ENCODE peak calls at places on chromosomes 7 and 10, in four cellular contexts. J is tibial nerve; D is mesenchymal stem cell; Z is CD8-positive, alpha-beta T cell. N is an unnamed sample.

GRCh38 chr10:96889415-96890171 is 57.5 kb downstream of the LCOR start:
- DNase-seq in J (no peak), Z (no peak), D (no peak), N (no peak)

GRCh38 chr7:47283497-47284131 is 298.3 kb downstream of the TNS3 start:
- DNase-seq in Z (no peak), D (no peak), J (no peak), N (no peak)

GRCh38 chr10:43255644-43256431 is 11.0 kb downstream of the RASGEF1A start:
- DNase-seq in Z (peak; percentile 46), D (peak; percentile 2), J (no peak), N (no peak)

GRCh38 chr7:149772821-149773425 is 465 bp downstream of the ZNF467 start:
- DNase-seq in Z (peak; percentile 25), D (no peak), J (no peak), N (no peak)

GRCh38 chr10:126147866-126148578 is 240.3 kb downstream of the ADAM12 start:
- DNase-seq in J (no peak), Z (no peak), D (peak; percentile 60), N (no peak)

GRCh38 chr7:116316838-116317612 is 106.7 kb downstream of the TES start:
- DNase-seq in J (no peak), Z (no peak), D (peak; percentile 98), N (peak; percentile 19)

GRCh38 chr10:373516-374309 is 238.5 kb downstream of the ZMYND11 start:
- DNase-seq in J (no peak), Z (no peak), D (peak; percentile 79), N (no peak)

GRCh38 chr7:142313528-142313927 is 55.7 kb upstream of the PRSS58 start:
- DNase-seq in J (no peak), D (no peak), Z (peak; percentile 47), N (no peak)

GRCh38 chr10:61974611-61975010 is 73.1 kb downstream of the ARID5B start:
- DNase-seq in J (peak; percentile 69), Z (no peak), D (peak; percentile 83), N (peak; percentile 36)

GRCh38 chr10:2980791-2981360 is 86.5 kb upstream of the PFKP start:
- DNase-seq in J (no peak), D (peak; percentile 71), Z (no peak), N (no peak)

GRCh38 chr7:12007591-12007990 is 175.6 kb upstream of the THSD7A start:
- DNase-seq in Z (no peak), J (no peak), D (no peak), N (no peak)

GRCh38 chr10:99854860-99855259 is 72.4 kb downstream of the ABCC2 start:
- DNase-seq in J (no peak), D (peak; percentile 84), Z (no peak), N (peak; percentile 63)

GRCh38 chr10:132394936-132395703 is 1.9 kb upstream of the PWWP2B start:
- DNase-seq in J (no peak), D (no peak), Z (no peak), N (peak; percentile 37)

GRCh38 chr10:48503293-48503911 is 101.5 kb downstream of the ARHGAP22 start:
- DNase-seq in D (no peak), Z (no peak), J (no peak), N (peak; percentile 29)

GRCh38 chr10:73439605-73440298 is 6.4 kb upstream of the MSS51 start:
- DNase-seq in D (peak; percentile 30), Z (no peak), J (no peak), N (no peak)

GRCh38 chr10:129586897-129587443 is 119.9 kb downstream of the MGMT start:
- DNase-seq in D (peak; percentile 8), J (no peak), Z (no peak), N (no peak)

GRCh38 chr7:16419126-16419525 is 2.2 kb downstream of the CRPPA start:
- DNase-seq in Z (no peak), J (no peak), D (no peak), N (no peak)

GRCh38 chr10:43735907-43736306 is 87.2 kb upstream of the ZNF32 start:
- DNase-seq in D (peak; percentile 29), Z (no peak), J (no peak), N (no peak)

GRCh38 chr10:92242910-92243671 is 47.8 kb downstream of the CPEB3 start:
- DNase-seq in J (no peak), Z (peak; percentile 52), D (peak; percentile 57), N (peak; percentile 38)

GRCh38 chr10:51718804-51719291 is 19.5 kb upstream of the CSTF2T start:
- DNase-seq in J (no peak), D (peak; percentile 67), Z (no peak), N (no peak)

GRCh38 chr7:16129431-16130126 is 291.8 kb downstream of the CRPPA start:
- DNase-seq in J (no peak), D (peak; percentile 7), Z (no peak), N (no peak)

GRCh38 chr7:34207810-34208209 is 302.5 kb downstream of the BMPER start:
- DNase-seq in Z (no peak), J (no peak), D (no peak), N (no peak)

GRCh38 chr7:5831196-5831595 is 49.4 kb upstream of the OCM start:
- DNase-seq in D (no peak), Z (no peak), J (no peak), N (peak; percentile 40)

GRCh38 chr7:151676759-151677158 is 157.1 kb upstream of the RHEB start:
- DNase-seq in J (no peak), Z (no peak), D (no peak), N (no peak)

GRCh38 chr10:75606203-75606779 is 174.9 kb downstream of the LRMDA start:
- DNase-seq in J (no peak), D (no peak), Z (no peak), N (no peak)

GRCh38 chr10:131781791-131782190 is 119.0 kb upstream of the PPP2R2D start:
- DNase-seq in Z (no peak), D (no peak), J (no peak), N (no peak)

GRCh38 chr10:1289591-1289990 is 233.4 kb downstream of the WDR37 start:
- DNase-seq in D (no peak), J (no peak), Z (no peak), N (no peak)

GRCh38 chr10:103241262-103242011 is 4.2 kb upstream of the RPEL1 start:
- DNase-seq in D (peak; percentile 64), Z (no peak), J (no peak), N (no peak)

GRCh38 chr7:104843198-104843597 is 170.8 kb upstream of the KMT2E start:
- DNase-seq in Z (no peak), J (no peak), D (no peak), N (no peak)

GRCh38 chr7:37315752-37316711 is 132.6 kb downstream of the ELMO1 start:
- DNase-seq in J (peak; percentile 57), Z (no peak), D (no peak), N (no peak)

GRCh38 chr7:134443396-134444070 is 15.4 kb downstream of the AKR1B1 start:
- DNase-seq in D (no peak), Z (no peak), J (no peak), N (no peak)

GRCh38 chr10:79303631-79304478 is 43.4 kb upstream of the PPIF start:
- DNase-seq in J (no peak), Z (no peak), D (no peak), N (no peak)

GRCh38 chr10:79299397-79300370 is 47.6 kb upstream of the PPIF start:
- DNase-seq in Z (no peak), D (peak; percentile 88), J (no peak), N (peak; percentile 47)

GRCh38 chr10:79301754-79302530 is 45.3 kb upstream of the PPIF start:
- DNase-seq in D (no peak), Z (no peak), J (no peak), N (no peak)

GRCh38 chr10:79298403-79299244 is 48.6 kb upstream of the PPIF start:
- DNase-seq in D (peak; percentile 96), J (no peak), Z (peak; percentile 22), N (peak; percentile 75)

GRCh38 chr10:79300711-79301110 is 46.6 kb upstream of the PPIF start:
- DNase-seq in Z (no peak), D (no peak), J (no peak), N (no peak)
- H3K4me1 ChIP-seq in Z (no peaks in the 10 kb centered on the region), D (peaks cover 32% of the 10 kb centered on the region), J (no peaks in the 10 kb centered on the region), N (no peaks in the 10 kb centered on the region)

GRCh38 chr7:42192851-42193456 is 44.1 kb downstream of the GLI3 start:
- DNase-seq in D (peak; percentile 52), Z (no peak), J (no peak), N (no peak)

GRCh38 chr7:42194218-42194617 is 42.8 kb downstream of the GLI3 start:
- DNase-seq in D (no peak), J (no peak), Z (no peak), N (peak; percentile 41)

GRCh38 chr7:42197391-42197790 is 39.6 kb downstream of the GLI3 start:
- DNase-seq in Z (no peak), J (no peak), D (peak; percentile 65), N (peak; percentile 52)

GRCh38 chr7:42192072-42192471 is 44.9 kb downstream of the GLI3 start:
- DNase-seq in J (no peak), Z (no peak), D (no peak), N (no peak)

DNA sequence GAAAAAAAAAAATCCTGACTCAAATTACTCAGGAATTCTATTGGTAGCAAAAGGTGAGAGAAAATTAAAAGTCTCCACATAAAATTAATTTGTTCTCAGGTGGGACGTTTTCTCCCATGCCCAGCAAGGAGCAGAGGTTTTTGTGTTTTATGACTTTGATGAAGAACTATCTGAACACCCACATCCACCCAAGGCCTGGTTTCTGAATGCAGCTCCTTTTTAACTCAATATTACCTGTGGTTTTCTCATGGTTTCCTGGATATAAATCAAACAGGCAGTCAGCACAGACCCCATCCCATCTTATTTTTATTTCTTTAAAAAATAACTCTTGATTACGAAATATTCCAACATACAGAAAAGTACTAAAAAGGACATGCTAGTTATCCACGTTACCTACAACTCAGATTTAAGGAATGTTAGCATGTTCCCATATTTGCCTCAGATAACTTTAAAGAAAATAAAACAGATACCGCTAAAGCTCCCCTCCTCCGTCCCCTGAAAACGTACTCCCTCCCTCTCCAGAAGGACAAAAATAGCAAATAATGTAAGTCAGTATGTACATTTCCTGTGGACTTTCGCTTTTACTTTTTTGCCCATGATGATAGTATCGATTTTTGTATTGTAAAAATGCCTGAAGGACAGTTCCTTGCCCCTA is 43.4 kb downstream of the GLI3 start:
- DNase-seq in J (no peak), Z (no peak), D (peak; percentile 16), N (no peak)
- H3K4me1 ChIP-seq in J (peaks cover 8% of the 10 kb centered on the region), Z (no peaks in the 10 kb centered on the region), D (peaks cover 7% of the 10 kb centered on the region), N (peaks cover 31% of the 10 kb centered on the region)

DNA sequence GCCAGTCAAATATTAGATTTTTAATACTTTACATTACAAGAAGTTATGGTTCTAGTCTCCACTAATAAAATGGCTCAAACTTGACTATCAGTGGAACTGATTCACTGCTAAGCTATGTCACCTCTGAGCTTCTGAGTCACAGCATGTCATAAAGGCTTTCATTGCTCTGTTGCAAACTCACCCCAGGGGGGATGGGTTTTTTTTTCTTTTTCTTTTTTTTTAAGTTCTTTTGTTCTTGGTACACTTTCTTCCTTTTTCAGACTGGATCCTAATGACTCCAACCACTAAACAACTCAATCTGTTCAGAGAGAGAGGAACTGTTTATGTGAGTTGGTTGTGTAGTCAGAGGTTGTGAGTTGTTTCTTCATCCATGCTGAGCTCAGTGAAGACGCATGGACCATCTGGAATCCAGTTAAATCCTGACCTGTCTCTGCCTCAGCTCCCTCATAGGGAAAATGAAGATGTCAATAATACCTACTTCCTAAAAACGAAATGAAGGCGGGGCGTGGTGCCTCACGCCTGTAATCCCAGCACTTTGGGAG is 11.0 kb downstream of the MYOF start:
- DNase-seq in Z (no peak), J (no peak), D (peak; percentile 98), N (no peak)
- H3K4me1 ChIP-seq in Z (no peaks in the 10 kb centered on the region), J (peaks cover 27% of the 10 kb centered on the region), D (peaks cover 28% of the 10 kb centered on the region), N (peaks cover 2% of the 10 kb centered on the region)

DNA sequence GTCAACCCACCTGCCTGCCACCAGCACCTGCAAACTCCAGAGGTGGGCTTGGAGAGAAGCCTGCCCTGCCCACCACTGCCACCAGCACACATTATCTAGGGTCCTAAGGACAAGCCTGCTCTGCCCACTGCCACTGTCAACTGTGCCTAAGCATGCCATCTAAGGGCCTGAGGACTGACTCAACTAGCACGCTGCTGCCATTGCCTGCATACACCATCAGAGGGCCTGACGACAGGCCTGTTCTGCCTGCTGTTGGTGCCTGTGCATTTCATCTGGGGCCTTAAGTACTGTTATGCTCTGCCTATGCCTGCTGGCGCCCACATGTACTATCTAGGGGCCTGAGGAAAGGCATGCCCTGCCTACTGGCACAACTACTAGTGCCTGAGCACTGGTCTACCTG is 27.0 kb upstream of the LRRD1 start:
- DNase-seq in J (no peak), Z (no peak), D (no peak), N (no peak)
- H3K4me1 ChIP-seq in J (no peaks in the 10 kb centered on the region), Z (no peaks in the 10 kb centered on the region), D (no peaks in the 10 kb centered on the region), N (no peaks in the 10 kb centered on the region)